ENCODE peak calls at places on chromosomes 11 and 22, in nine cellular contexts. Q is CD4-positive, CD25-positive, alpha-beta regulatory T cell; T is fibroblast of lung; O is adrenal gland; L is ovary; B is thoracic aorta; S is spleen; U is PC-9; X is naive thymus-derived CD4-positive, alpha-beta T cell. C is an unnamed sample. For H3K4me1, the result is how much of the 10 kb centered on the place peaks cover.

GRCh38 chr11:29183301-29183700 is 833.5 kb downstream of the KCNA4 start:
- DNase-seq in T (no peak), O (no peak), L (no peak), S (no peak), Q (no peak), B (no peak), U (no peak), X (no peak), C (no peak)

GRCh38 chr11:13324141-13324540 is 46.6 kb downstream of the BMAL1 start:
- DNase-seq in L (no peak), X (no peak), Q (no peak), U (no peak), B (no peak), T (no peak), O (no peak), S (no peak), C (no peak)

GRCh38 chr11:10072142-10072541 is 221.9 kb downstream of the SBF2 start:
- DNase-seq in O (no peak), X (no peak), L (no peak), T (peak), U (no peak), S (no peak), B (no peak), Q (no peak), C (no peak)

GRCh38 chr11:11841605-11842425 is at the start of gene USP47:
- DNase-seq in B (peak), T (peak), L (peak), X (peak), O (peak), S (peak), U (peak), Q (peak), C (peak)

GRCh38 chr22:48740731-48741405 is 1086.8 kb downstream of the BRD1 start:
- DNase-seq in B (no peak), U (no peak), S (peak), X (no peak), O (no peak), T (no peak), L (no peak), Q (no peak), C (no peak)

GRCh38 chr11:128214263-128214662 is 373.1 kb downstream of the ETS1 start:
- DNase-seq in T (no peak), U (no peak), L (no peak), S (no peak), X (no peak), Q (no peak), O (no peak), B (no peak), C (no peak)

GRCh38 chr22:42039271-42039670 is 31.3 kb downstream of the NAGA start:
- DNase-seq in U (no peak), T (no peak), L (no peak), S (no peak), X (no peak), Q (no peak), B (no peak), O (no peak), C (no peak)

GRCh38 chr11:27173545-27173944 is 132.9 kb downstream of the BBOX1 start:
- DNase-seq in S (no peak), L (no peak), O (no peak), U (no peak), Q (no peak), T (no peak), B (no peak), X (no peak), C (no peak)

GRCh38 chr11:9990221-9990973 is 303.6 kb downstream of the SBF2 start:
- DNase-seq in O (no peak), X (no peak), Q (no peak), L (no peak), U (no peak), S (no peak), B (no peak), T (peak), C (no peak)

GRCh38 chr11:61555051-61555969 is 25.6 kb downstream of the SYT7 start:
- DNase-seq in L (no peak), S (no peak), O (no peak), Q (no peak), B (no peak), U (no peak), T (no peak), X (no peak), C (no peak)

GRCh38 chr22:36942561-36942960 is 29.1 kb downstream of the CSF2RB start:
- DNase-seq in T (no peak), L (no peak), O (no peak), Q (no peak), S (no peak), B (no peak), U (no peak), X (no peak), C (no peak)

GRCh38 chr11:75873417-75874148 is 58.6 kb downstream of the UVRAG start:
- DNase-seq in Q (no peak), T (no peak), O (no peak), L (no peak), B (no peak), S (no peak), U (no peak), X (no peak), C (no peak)

GRCh38 chr11:92111291-92111690 is 113.3 kb upstream of the FAT3 start:
- DNase-seq in Q (no peak), U (peak), S (no peak), O (no peak), X (no peak), T (no peak), B (no peak), L (no peak), C (no peak)

GRCh38 chr11:81569999-81570398 is 1163.7 kb downstream of the FAM181B start:
- DNase-seq in T (no peak), O (no peak), B (no peak), X (no peak), S (no peak), Q (no peak), L (no peak), U (no peak), C (no peak)

GRCh38 chr11:65403607-65404121 is 17.2 kb downstream of the FRMD8 start:
- DNase-seq in S (no peak), L (no peak), T (no peak), X (no peak), Q (no peak), B (no peak), U (no peak), O (no peak), C (no peak)

GRCh38 chr11:62577046-62577708 is 3.5 kb upstream of the EEF1G start:
- DNase-seq in Q (no peak), U (no peak), X (no peak), S (peak), O (peak), L (no peak), B (no peak), T (no peak), C (no peak)

GRCh38 chr22:23288301-23289129 is 108.2 kb downstream of the BCR start:
- DNase-seq in S (no peak), Q (no peak), U (no peak), X (no peak), L (no peak), T (no peak), B (no peak), O (no peak), C (no peak)

GRCh38 chr11:130830563-130830950 is 85.7 kb downstream of the SNX19 start:
- DNase-seq in U (no peak), O (no peak), S (no peak), L (peak), Q (no peak), T (no peak), B (no peak), X (no peak), C (no peak)

GRCh38 chr11:2099523-2100316 is 39.5 kb downstream of the IGF2 start:
- DNase-seq in O (no peak), X (no peak), Q (no peak), B (no peak), L (peak), T (no peak), S (peak), U (peak), C (no peak)

GRCh38 chr22:17592201-17592600 is 28.9 kb downstream of the SLC25A18 start:
- DNase-seq in B (no peak), O (no peak), U (no peak), Q (no peak), X (no peak), L (peak), S (peak), T (no peak), C (no peak)

GRCh38 chr22:19665784-19666662 is 48.3 kb upstream of the SEPTIN5 start:
- DNase-seq in S (no peak), O (peak), X (no peak), T (no peak), U (peak), L (no peak), Q (no peak), B (no peak), C (no peak)

GRCh38 chr22:35972559-35972958 is 56.1 kb downstream of the RBFOX2 start:
- DNase-seq in Q (no peak), L (no peak), X (no peak), B (no peak), T (no peak), O (no peak), U (no peak), S (no peak), C (no peak)

GRCh38 chr22:22408731-22409696 is 99.5 kb downstream of the ZNF280B start:
- DNase-seq in U (no peak), X (no peak), B (no peak), Q (no peak), T (peak), O (peak), S (no peak), L (peak), C (no peak)

GRCh38 chr22:21945453-21946261 is 7.0 kb downstream of the PPM1F start:
- DNase-seq in T (no peak), S (peak), L (no peak), Q (no peak), U (no peak), B (no peak), O (no peak), X (no peak), C (no peak)

GRCh38 chr11:3903207-3903896 is 47.9 kb downstream of the STIM1 start:
- DNase-seq in T (no peak), O (no peak), L (no peak), X (no peak), B (no peak), U (no peak), S (no peak), Q (peak), C (no peak)

GRCh38 chr22:31620756-31621480 is 41.1 kb downstream of the PISD start:
- DNase-seq in T (no peak), X (no peak), U (no peak), Q (no peak), S (no peak), O (no peak), B (no peak), L (no peak), C (no peak)

GRCh38 chr11:35615911-35616900 is 2.1 kb upstream of the FJX1 start:
- DNase-seq in Q (peak), O (no peak), X (no peak), T (peak), U (no peak), L (peak), S (no peak), B (no peak), C (no peak)

GRCh38 chr11:119093666-119093950 is 8.0 kb downstream of the DPAGT1 start:
- DNase-seq in U (no peak), S (no peak), O (no peak), B (no peak), Q (no peak), X (no peak), T (no peak), L (no peak), C (no peak)

GRCh38 chr22:27084130-27084529 is 426.7 kb downstream of the MIAT start:
- DNase-seq in T (no peak), Q (no peak), B (no peak), X (no peak), O (no peak), U (no peak), S (no peak), L (no peak), C (no peak)

GRCh38 chr11:129973809-129974208 is 28.8 kb downstream of the PRDM10 start:
- DNase-seq in T (no peak), U (no peak), L (no peak), X (no peak), S (no peak), O (peak), Q (no peak), B (no peak), C (no peak)

GRCh38 chr11:68867067-68867466 is 25.4 kb upstream of the CPT1A start:
- DNase-seq in B (no peak), O (no peak), L (no peak), T (no peak), S (peak), X (no peak), Q (no peak), U (no peak), C (no peak)

GRCh38 chr11:29280452-29280851 is 736.4 kb downstream of the KCNA4 start:
- DNase-seq in X (no peak), O (no peak), Q (no peak), L (no peak), U (no peak), T (no peak), B (no peak), S (no peak), C (peak)

GRCh38 chr11:62721994-62722393 is 5.3 kb downstream of the HNRNPUL2 start:
- DNase-seq in O (no peak), L (no peak), B (no peak), T (no peak), Q (no peak), X (no peak), U (no peak), S (no peak), C (no peak)

GRCh38 chr11:69638941-69639681 is 1.8 kb upstream of the CCND1 start:
- DNase-seq in O (peak), T (peak), S (peak), U (peak), Q (no peak), B (peak), X (no peak), L (peak), C (peak)

GRCh38 chr22:23144926-23145906 is at the start of gene RAB36:
- DNase-seq in S (peak), U (peak), X (peak), T (peak), Q (peak), B (peak), O (peak), L (peak), C (peak)

GRCh38 chr22:29011200-29011867 is 50.3 kb downstream of the C22orf31 start:
- DNase-seq in T (no peak), S (no peak), O (no peak), Q (no peak), U (no peak), B (no peak), L (no peak), X (no peak), C (no peak)

GRCh38 chr22:50720301-50720845 is 17.6 kb upstream of the ACR start:
- DNase-seq in Q (no peak), L (no peak), X (no peak), O (no peak), U (no peak), S (no peak), B (no peak), T (no peak), C (no peak)
- H3K4me3 ChIP-seq in Q (no peak), L (no peak), X (no peak), O (no peak), U (no peak), S (no peak), B (no peak), T (no peak), C (no peak)

DNA sequence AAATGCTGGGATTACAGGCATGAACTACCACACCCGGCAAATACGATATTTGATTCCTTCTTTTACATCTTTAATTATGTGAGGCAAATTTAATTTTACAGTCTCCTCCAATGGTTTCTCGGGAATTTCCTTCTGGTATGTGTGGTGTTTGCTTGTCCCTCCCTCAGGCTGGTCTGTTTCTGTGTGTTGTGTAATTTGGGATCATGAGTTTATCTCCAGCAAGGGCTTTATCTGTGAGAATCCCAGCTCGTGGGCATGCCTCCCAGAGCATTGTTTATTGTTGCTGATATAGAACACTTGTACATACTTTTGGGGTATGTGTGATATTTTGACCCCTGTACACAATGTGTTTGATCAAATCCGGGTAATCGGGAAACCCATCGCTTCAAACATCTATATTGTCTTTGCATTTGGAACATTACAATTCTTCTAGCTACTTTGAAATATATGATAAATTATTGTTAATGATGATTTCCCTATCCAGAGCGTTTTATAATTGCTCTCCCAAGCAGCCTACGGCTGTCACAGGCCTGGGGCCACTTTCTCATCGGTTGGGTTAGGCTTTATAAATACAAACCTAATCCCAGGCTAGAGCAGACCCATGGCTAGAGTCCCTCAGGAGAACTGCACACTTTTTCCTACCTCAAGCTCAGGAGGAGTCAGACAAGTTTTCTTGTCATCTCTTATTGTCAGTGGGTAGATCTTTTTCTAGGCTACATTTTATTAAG is 15.0 kb upstream of the PRR5 start:
- DNase-seq in X (no peak), Q (no peak), L (no peak), U (no peak), T (peak), S (no peak), B (no peak), O (no peak), C (peak)
- H3K4me1 ChIP-seq in X (under half), Q (under half), L (under half), U (under half), T (under half), S (under half), B (under half), O (under half), C (under half)

GRCh38 chr22:39255449-39256185 is 10.8 kb upstream of the PDGFB start:
- DNase-seq in L (no peak), S (no peak), T (no peak), Q (no peak), O (no peak), B (no peak), X (no peak), U (no peak), C (no peak)

GRCh38 chr22:39253427-39254070 is 8.8 kb upstream of the PDGFB start:
- DNase-seq in S (no peak), L (peak), T (peak), X (no peak), Q (peak), U (peak), O (peak), B (peak), C (peak)

GRCh38 chr22:39256186-39256552 is 11.4 kb upstream of the PDGFB start:
- DNase-seq in L (no peak), Q (no peak), U (no peak), X (no peak), O (no peak), S (no peak), B (no peak), T (no peak), C (no peak)

GRCh38 chr22:39254122-39254521 is 9.3 kb upstream of the PDGFB start:
- DNase-seq in O (no peak), S (no peak), B (no peak), Q (no peak), U (peak), L (no peak), T (no peak), X (no peak), C (no peak)

GRCh38 chr22:39254789-39255298 is 10.1 kb upstream of the PDGFB start:
- DNase-seq in T (no peak), S (no peak), Q (peak), X (no peak), B (no peak), L (no peak), U (peak), O (no peak), C (peak)
- H3K4me3 ChIP-seq in T (no peak), S (no peak), Q (no peak), X (no peak), B (no peak), L (no peak), U (no peak), O (no peak), C (no peak)

GRCh38 chr11:86172894-86173293 is 71.7 kb upstream of the EED start:
- DNase-seq in B (no peak), Q (no peak), S (no peak), X (no peak), U (no peak), L (no peak), T (no peak), O (no peak), C (no peak)
- H3K4me1 ChIP-seq in B (under half), Q (under half), S (under half), X (under half), U (half or more), L (under half), T (under half), O (under half), C (under half)